ENCODE peak calls at places on chromosomes 16 and 17, in six cellular contexts. Q is sigmoid colon, K is ovary, R is stomach, H is tibial nerve, B is suprapubic skin. M is an unnamed sample.

GRCh38 chr16:54116126-54116525 is 170.5 kb downstream of the IRX3 start:
- DNase-seq in Q (no peak), K (no peak), R (no peak), H (no peak), B (no peak), M (no peak)

GRCh38 chr17:2749784-2750181 is 331 bp upstream of the CCDC92B start:
- DNase-seq in Q (no peak), K (peak), R (peak), H (peak), B (no peak), M (peak)

GRCh38 chr16:643050-643368 is 1.4 kb downstream of the MCRIP2 start:
- DNase-seq in Q (no peak), K (no peak), R (no peak), H (no peak), B (no peak), M (no peak)

GRCh38 chr16:54928016-54928356 is 2.7 kb upstream of the IRX5 start:
- DNase-seq in Q (no peak), K (no peak), R (no peak), H (no peak), B (no peak), M (no peak)

GRCh38 chr17:12104831-12105230 is 84.2 kb downstream of the MAP2K4 start:
- DNase-seq in Q (no peak), K (no peak), R (no peak), H (no peak), B (no peak), M (no peak)

GRCh38 chr17:9811086-9811485 is 10.8 kb downstream of the GSG1L2 start:
- DNase-seq in Q (no peak), K (no peak), R (no peak), H (no peak), B (no peak), M (no peak)

GRCh38 chr16:55171241-55171640 is 152.8 kb upstream of the IRX6 start:
- DNase-seq in Q (no peak), K (no peak), R (no peak), H (no peak), B (no peak), M (no peak)

GRCh38 chr17:59723041-59723440 is 15.6 kb downstream of the VMP1 start:
- DNase-seq in Q (no peak), K (no peak), R (no peak), H (no peak), B (no peak), M (no peak)

GRCh38 chr16:28168991-28169554 is 42.7 kb downstream of the XPO6 start:
- DNase-seq in Q (no peak), K (no peak), R (no peak), H (no peak), B (no peak), M (no peak)

GRCh38 chr17:40344321-40345160 is 20.0 kb downstream of the GJD3 start:
- DNase-seq in Q (no peak), K (no peak), R (no peak), H (no peak), B (no peak), M (no peak)
- H3K4me3 ChIP-seq in Q (peak), K (peak), R (peak), H (peak), B (peak), M (peak)

DNA sequence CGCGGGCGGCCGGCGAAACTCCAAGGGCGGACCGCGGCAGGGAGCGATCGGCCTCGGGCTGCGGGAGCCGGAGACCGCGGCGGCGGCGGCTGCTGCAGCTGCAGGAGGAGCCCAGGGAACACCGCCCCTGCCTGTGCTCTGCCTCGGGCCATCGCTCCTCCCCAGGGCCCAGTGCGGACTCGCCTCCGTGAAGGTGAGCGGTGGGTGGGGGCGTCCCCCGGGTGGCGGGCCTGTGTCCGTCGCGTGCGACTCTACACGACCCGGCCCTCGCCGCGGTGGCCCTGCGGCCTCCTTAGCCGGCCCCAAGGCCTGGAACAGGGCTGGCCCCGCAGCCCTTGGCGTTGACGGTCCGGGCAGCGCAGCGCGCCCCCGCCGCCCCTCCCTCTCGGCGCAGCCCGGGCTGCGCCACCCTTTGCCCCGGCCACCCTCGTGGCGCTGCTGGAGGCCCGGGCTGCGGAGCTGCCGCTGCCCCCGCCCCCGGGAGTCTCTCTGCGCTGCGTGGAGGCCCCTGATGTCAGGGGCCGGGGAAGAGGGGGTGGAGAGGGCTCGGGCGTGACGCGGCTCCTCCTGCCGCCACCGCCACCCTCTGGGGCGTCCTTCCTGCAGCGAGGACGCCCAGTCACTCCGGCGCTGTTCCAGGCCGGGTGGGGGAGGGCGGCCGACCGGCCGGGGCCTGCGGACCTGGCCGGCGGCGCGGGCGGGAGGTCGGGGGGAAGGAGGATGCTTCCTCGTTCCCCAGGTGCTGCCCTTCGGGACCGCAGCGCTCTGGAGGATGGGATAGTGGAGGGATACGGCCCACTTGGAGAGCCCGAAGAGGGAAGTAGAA is 485 bp downstream of the DYNLL2 start:
- DNase-seq in Q (peak), K (peak), R (peak), H (no peak), B (peak), M (peak)
- TF ChIP-seq EP300 in Q (no peak), K (no peak), R (no peak), H (no peak), B (no peak), M (no peak)

DNA sequence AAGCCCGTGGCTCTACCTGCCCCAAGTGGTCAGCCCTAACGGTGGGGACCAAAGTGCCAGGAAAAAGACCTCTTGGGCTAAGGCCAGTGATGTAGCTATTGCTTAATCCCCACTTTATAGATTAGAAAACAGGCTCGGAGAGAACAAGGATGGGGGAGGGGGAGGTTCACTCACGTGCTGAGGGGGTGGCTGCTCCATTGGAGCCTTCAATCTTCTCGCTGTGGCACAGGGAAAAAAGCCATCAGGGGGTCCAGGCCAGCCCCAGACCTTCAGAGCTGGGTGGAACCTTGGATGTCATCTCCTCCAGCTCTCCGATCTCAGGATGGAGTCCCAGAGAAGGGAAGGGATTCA is 45.9 kb downstream of the SRCIN1 start:
- DNase-seq in Q (no peak), K (no peak), R (no peak), H (no peak), B (no peak), M (no peak)
- H3K4me3 ChIP-seq in Q (no peak), K (no peak), R (peak), H (no peak), B (peak), M (no peak)

DNA sequence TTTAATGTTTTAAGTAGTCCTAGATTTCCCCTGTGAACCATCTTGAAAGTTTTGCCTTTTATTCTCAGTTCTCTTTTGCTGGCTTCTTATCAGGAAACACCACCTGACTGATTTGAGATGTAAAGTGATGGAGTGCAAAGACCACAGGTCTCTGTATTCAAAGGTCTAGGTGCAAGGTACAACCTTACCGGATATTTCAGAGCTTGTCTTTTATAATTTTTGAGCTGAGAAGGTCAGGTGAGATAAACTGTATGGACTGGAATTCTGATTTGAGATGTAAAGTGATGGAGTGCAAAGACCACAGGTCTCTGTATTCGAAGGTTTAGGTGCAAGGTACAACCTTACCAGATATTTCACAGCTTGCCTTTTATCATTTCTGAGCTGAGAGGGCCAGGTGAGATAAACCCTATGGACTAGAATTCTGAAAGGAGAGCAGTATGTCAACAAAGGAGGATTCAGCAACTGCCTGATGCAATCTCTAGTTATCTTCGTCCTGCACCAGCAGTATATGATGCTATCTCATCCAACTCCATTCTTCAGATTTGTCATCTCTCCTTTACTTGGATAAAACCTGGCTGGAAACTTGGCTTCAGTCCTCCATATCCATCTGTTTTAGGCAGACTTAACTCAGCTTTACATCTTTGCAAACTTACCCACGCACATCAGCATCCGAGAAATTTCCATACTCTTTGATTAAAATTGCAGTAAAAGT is 64.3 kb downstream of the CENPV start:
- DNase-seq in Q (no peak), K (no peak), R (no peak), H (no peak), B (no peak), M (no peak)
- TF ChIP-seq EP300 in Q (no peak), K (no peak), R (no peak), H (no peak), B (no peak), M (no peak)

GRCh38 chr17:70166571-70166970 is 2.8 kb upstream of the KCNJ2 start:
- DNase-seq in Q (no peak), K (no peak), R (no peak), H (no peak), B (no peak), M (no peak)
- H3K4me3 ChIP-seq in Q (no peak), K (no peak), R (no peak), H (no peak), B (no peak), M (no peak)

DNA sequence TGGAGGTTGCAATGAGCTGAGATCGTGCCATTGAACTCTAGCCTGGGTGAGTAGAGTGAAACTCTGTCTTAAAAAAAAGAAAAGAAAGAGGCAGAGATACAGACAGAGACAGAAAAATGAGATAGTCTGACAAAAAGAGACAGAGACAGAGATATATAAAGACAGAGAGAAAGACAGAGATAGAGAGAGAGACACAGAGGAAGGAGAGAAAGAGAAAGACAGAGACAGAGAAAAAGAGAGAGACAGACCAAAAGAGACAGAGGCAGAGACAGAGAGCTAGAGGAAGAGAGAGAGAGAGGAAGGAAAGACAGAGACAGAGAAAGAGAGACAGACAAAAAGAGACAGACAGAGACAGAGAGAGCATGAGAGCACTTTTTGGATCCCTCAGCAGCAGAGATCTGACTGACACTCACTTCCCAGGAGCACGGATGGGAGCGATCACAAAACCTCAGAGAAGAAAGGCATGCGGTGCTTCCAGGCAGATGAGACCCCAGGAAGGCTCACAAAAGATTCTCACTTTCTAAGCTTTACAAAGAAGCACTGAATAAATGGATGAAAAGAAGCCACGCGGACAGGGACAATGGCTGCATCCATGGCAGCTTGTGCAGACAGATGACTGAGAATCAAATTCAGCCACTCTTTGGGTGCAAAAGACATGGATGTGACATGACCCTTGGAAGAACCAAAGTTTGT is 38.6 kb upstream of the HS3ST2 start:
- DNase-seq in Q (no peak), K (no peak), R (no peak), H (no peak), B (no peak), M (no peak)
- TF ChIP-seq EP300 in Q (no peak), K (no peak), R (no peak), H (no peak), B (no peak), M (no peak)

GRCh38 chr17:61126476-61127240 is 273.0 kb upstream of the TBX2 start:
- DNase-seq in Q (no peak), K (no peak), R (no peak), H (no peak), B (no peak), M (no peak)

GRCh38 chr17:61129232-61129631 is 270.4 kb upstream of the TBX2 start:
- DNase-seq in Q (no peak), K (no peak), R (no peak), H (no peak), B (no peak), M (no peak)

GRCh38 chr17:61129876-61130275 is 269.8 kb upstream of the TBX2 start:
- DNase-seq in Q (no peak), K (no peak), R (no peak), H (no peak), B (no peak), M (no peak)

GRCh38 chr17:61128671-61129115 is 270.9 kb upstream of the TBX2 start:
- DNase-seq in Q (no peak), K (no peak), R (no peak), H (no peak), B (no peak), M (no peak)

GRCh38 chr17:61127960-61128359 is 271.7 kb upstream of the TBX2 start:
- DNase-seq in Q (no peak), K (no peak), R (no peak), H (no peak), B (no peak), M (no peak)
- H3K4me3 ChIP-seq in Q (no peak), K (no peak), R (no peak), H (no peak), B (no peak), M (no peak)

GRCh38 chr17:80632046-80632581 is 87.5 kb downstream of the RPTOR start:
- DNase-seq in Q (no peak), K (no peak), R (no peak), H (no peak), B (no peak), M (no peak)
- TF ChIP-seq EP300 in Q (no peak), K (no peak), R (no peak), H (no peak), B (no peak), M (no peak)

GRCh38 chr16:50282010-50282538 is 15.7 kb downstream of the ADCY7 start:
- DNase-seq in Q (peak), K (no peak), R (peak), H (no peak), B (no peak), M (peak)

GRCh38 chr16:50282955-50283631 is 16.7 kb downstream of the ADCY7 start:
- DNase-seq in Q (no peak), K (no peak), R (no peak), H (no peak), B (no peak), M (no peak)

GRCh38 chr16:50280932-50281331 is 14.6 kb downstream of the ADCY7 start:
- DNase-seq in Q (no peak), K (no peak), R (no peak), H (no peak), B (peak), M (no peak)

GRCh38 chr16:50279142-50279865 is 13.0 kb downstream of the ADCY7 start:
- DNase-seq in Q (peak), K (no peak), R (peak), H (no peak), B (peak), M (no peak)

DNA sequence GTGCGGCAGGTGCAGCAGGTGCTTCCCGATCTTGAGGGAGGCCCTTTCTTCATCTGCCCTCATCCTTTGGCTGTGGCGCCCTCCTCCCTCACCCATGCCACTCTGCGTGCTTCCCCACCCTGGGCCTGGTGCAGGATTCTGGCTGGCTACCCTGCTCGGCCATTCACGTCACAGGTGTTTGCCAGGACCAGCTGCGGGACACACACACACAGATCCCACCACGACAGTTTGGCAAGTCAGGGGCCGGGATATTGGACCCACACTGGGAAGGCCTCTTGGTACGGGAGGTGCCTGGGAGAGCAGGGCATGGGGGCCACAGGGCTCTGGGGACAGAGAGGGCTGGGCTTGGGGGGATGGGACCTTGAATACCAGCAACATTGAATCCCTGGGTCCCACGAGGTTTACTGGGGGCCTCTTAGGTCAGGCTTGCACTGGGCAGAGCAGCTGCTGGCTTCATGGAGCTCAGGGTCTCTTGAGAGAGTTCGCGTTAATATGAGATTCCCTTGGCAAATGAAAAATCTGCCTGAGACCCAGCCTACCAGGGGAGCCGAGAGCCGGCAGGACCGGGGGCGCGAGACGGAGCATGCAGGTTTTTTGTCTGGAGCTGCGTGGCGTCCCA is 15.1 kb downstream of the ADCY7 start:
- DNase-seq in Q (no peak), K (no peak), R (no peak), H (no peak), B (no peak), M (peak)
- H3K4me3 ChIP-seq in Q (no peak), K (no peak), R (no peak), H (no peak), B (peak), M (no peak)

M was measured in upper lobe of left lung.